ENCODE peak calls at places on chromosomes 11 and 22, in eight cellular contexts. Y, Q, M, K, D, Z, O and L are unnamed samples.
A peak's percentile ranks its signal among the peaks of the same experiment; 100 is the strongest.

GRCh38 chr22:20231499-20232236 is 36.5 kb downstream of the RTN4R start:
- DNase-seq in Y (no peak), Q (no peak), M (no peak), K (no peak), D (no peak), Z (no peak), O (no peak), L (no peak)

GRCh38 chr11:46390331-46391171 is 1.0 kb downstream of the CHRM4 start:
- DNase-seq in Y (no peak), Q (no peak), M (peak; percentile 39), K (peak; percentile 56), D (no peak), Z (peak; percentile 59), O (no peak), L (no peak)

GRCh38 chr11:111183706-111184105 is 61.8 kb upstream of the POU2AF2 start:
- DNase-seq in Y (no peak), Q (no peak), M (no peak), K (no peak), D (no peak), Z (no peak), O (no peak), L (no peak)

GRCh38 chr11:20238712-20239111 is 78.4 kb upstream of the DBX1 start:
- DNase-seq in Y (no peak), Q (peak; percentile 15), M (no peak), K (no peak), D (no peak), Z (no peak), O (peak; percentile 48), L (peak; percentile 3)

GRCh38 chr11:125312391-125312790 is 147.8 kb downstream of the PKNOX2 start:
- DNase-seq in Y (peak; percentile 78), Q (no peak), M (no peak), K (no peak), D (no peak), Z (no peak), O (no peak), L (no peak)

GRCh38 chr11:33835143-33835878 is 56.6 kb downstream of the LMO2 start:
- DNase-seq in Y (no peak), Q (no peak), M (no peak), K (no peak), D (no peak), Z (no peak), O (no peak), L (no peak)

GRCh38 chr11:106950067-106950491 is 68.2 kb downstream of the GUCY1A2 start:
- DNase-seq in Y (no peak), Q (no peak), M (peak; percentile 7), K (no peak), D (no peak), Z (no peak), O (peak; percentile 13), L (no peak)

GRCh38 chr11:102495161-102496042 is 35.1 kb downstream of the MMP7 start:
- DNase-seq in Y (no peak), Q (peak; percentile 54), M (peak; percentile 80), K (no peak), D (peak; percentile 55), Z (no peak), O (peak; percentile 63), L (peak; percentile 57)

GRCh38 chr22:29914165-29914564 is 31.2 kb downstream of the MTMR3 start:
- DNase-seq in Y (no peak), Q (no peak), M (no peak), K (no peak), D (no peak), Z (no peak), O (no peak), L (peak; percentile 59)

GRCh38 chr22:29636751-29637150 is 33.3 kb downstream of the NF2 start:
- DNase-seq in Y (no peak), Q (no peak), M (no peak), K (no peak), D (no peak), Z (no peak), O (no peak), L (no peak)

GRCh38 chr22:28005513-28005912 is 86.5 kb upstream of the PITPNB start:
- DNase-seq in Y (no peak), Q (no peak), M (no peak), K (no peak), D (no peak), Z (no peak), O (no peak), L (no peak)

GRCh38 chr11:131770801-131771200 is 400.4 kb downstream of the NTM start:
- DNase-seq in Y (no peak), Q (no peak), M (no peak), K (no peak), D (no peak), Z (no peak), O (no peak), L (no peak)

GRCh38 chr11:87203907-87204602 is 166.3 kb downstream of the TMEM135 start:
- DNase-seq in Y (no peak), Q (no peak), M (no peak), K (no peak), D (no peak), Z (no peak), O (no peak), L (no peak)

GRCh38 chr22:49517721-49518120 is 310.0 kb downstream of the BRD1 start:
- DNase-seq in Y (no peak), Q (no peak), M (no peak), K (no peak), D (no peak), Z (no peak), O (no peak), L (no peak)

GRCh38 chr22:22076361-22076760 is 93.8 kb upstream of the TOP3B start:
- DNase-seq in Y (no peak), Q (no peak), M (no peak), K (no peak), D (no peak), Z (no peak), O (no peak), L (no peak)

GRCh38 chr22:19504900-19505734 is 19.1 kb downstream of the CLDN5 start:
- DNase-seq in Y (no peak), Q (no peak), M (no peak), K (no peak), D (no peak), Z (no peak), O (no peak), L (no peak)

GRCh38 chr11:36010010-36010740 is 66.3 kb downstream of the LDLRAD3 start:
- DNase-seq in Y (no peak), Q (no peak), M (no peak), K (no peak), D (no peak), Z (no peak), O (no peak), L (no peak)

GRCh38 chr11:77959434-77959833 is 35.0 kb downstream of the INTS4 start:
- DNase-seq in Y (no peak), Q (no peak), M (no peak), K (no peak), D (no peak), Z (no peak), O (no peak), L (no peak)

GRCh38 chr22:30922151-30922611 is 46.4 kb downstream of the MORC2 start:
- DNase-seq in Y (peak; percentile 87), Q (peak; percentile 7), M (peak; percentile 25), K (peak; percentile 79), D (peak; percentile 86), Z (peak; percentile 84), O (peak; percentile 64), L (no peak)

GRCh38 chr11:119706887-119707286 is 22.1 kb downstream of the NECTIN1 start:
- DNase-seq in Y (no peak), Q (no peak), M (peak; percentile 45), K (no peak), D (no peak), Z (no peak), O (no peak), L (no peak)

GRCh38 chr11:104422320-104422944 is 258.5 kb upstream of the PDGFD start:
- DNase-seq in Y (no peak), Q (no peak), M (no peak), K (peak; percentile 44), D (no peak), Z (no peak), O (no peak), L (no peak)

GRCh38 chr11:69694781-69695180 is 9.0 kb downstream of the FGF19 start:
- DNase-seq in Y (no peak), Q (no peak), M (no peak), K (no peak), D (no peak), Z (peak; percentile 45), O (no peak), L (no peak)

GRCh38 chr11:12175694-12176241 is 65.4 kb downstream of the MICAL2 start:
- DNase-seq in Y (peak; percentile 77), Q (no peak), M (no peak), K (no peak), D (no peak), Z (no peak), O (no peak), L (no peak)

DNA sequence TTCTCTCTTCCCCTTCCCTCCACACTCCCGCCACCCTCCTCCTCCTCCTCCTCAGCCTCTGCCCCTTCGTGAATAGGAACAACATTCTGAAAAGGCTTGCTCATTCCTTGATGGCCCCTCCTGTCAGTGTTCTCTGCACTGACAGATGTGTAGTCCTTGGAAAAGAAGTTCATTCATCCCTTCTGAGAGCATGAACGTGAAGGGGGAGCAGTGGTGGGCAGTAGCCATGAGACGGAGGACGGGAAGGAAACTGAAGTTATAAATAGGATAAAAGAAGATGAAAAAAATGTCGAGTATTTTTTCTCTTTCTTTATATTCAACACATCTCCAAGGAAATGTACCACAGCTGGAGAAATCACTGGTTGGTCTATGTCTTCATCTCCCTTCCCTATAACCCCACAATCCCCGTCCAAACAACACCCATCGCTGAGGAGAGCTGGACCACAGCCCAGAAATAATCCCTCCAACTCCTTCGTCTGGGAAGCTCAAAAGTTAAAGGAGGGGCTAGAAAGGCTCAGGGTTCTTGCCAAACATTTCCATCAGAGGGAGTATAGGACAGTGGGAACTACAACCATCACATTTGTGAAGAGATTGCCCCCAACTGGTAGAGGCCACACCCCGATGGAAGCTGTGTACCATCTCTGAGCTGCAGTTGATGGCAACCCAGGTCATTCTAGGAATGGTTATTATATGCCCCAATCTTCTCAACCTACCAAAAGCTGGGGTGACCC is 33.5 kb downstream of the ETS1 start:
- DNase-seq in Y (no peak), Q (no peak), M (peak; percentile 21), K (no peak), D (no peak), Z (no peak), O (no peak), L (peak; percentile 67)
- TF ChIP-seq CTCF in Y (no peak), Q (no peak), M (peak; percentile 15), K (no peak), D (peak; percentile 49), Z (no peak), O (no peak), L (peak; percentile 35)

GRCh38 chr11:64226507-64227051 is 505 bp downstream of the NUDT22 start:
- DNase-seq in Y (peak; percentile 91), Q (peak; percentile 44), M (no peak), K (peak; percentile 77), D (peak; percentile 84), Z (peak; percentile 80), O (peak; percentile 79), L (no peak)
- TF ChIP-seq CTCF in Y (no peak), Q (no peak), M (no peak), K (no peak), D (no peak), Z (no peak), O (no peak), L (no peak)

GRCh38 chr22:18121436-18122253 is 11.0 kb downstream of the TUBA8 start:
- DNase-seq in Y (no peak), Q (no peak), M (peak; percentile 71), K (no peak), D (no peak), Z (no peak), O (no peak), L (no peak)
- TF ChIP-seq CTCF in Y (no peak), Q (no peak), M (peak; percentile 25), K (no peak), D (no peak), Z (no peak), O (no peak), L (peak; percentile 12)

GRCh38 chr22:39598017-39598965 is 27.7 kb downstream of the CACNA1I start:
- DNase-seq in Y (peak; percentile 89), Q (peak; percentile 90), M (peak; percentile 92), K (peak; percentile 93), D (peak; percentile 81), Z (no peak), O (peak; percentile 68), L (no peak)
- TF ChIP-seq CTCF in Y (no peak), Q (no peak), M (peak; percentile 19), K (peak; percentile 52), D (no peak), Z (no peak), O (no peak), L (no peak)